ENCODE peak calls at places on chromosomes 1 and 21, in five cellular contexts. V is body of pancreas, Z is NB4, S is fibroblast of pulmonary artery, U is HCT116. M is an unnamed sample.

GRCh38 chr1:150813028-150813707 is 5.1 kb upstream of the CTSK start:
- DNase-seq in V (peak), Z (peak), S (peak), U (peak), M (peak)

GRCh38 chr1:43875327-43875726 is 58.3 kb upstream of the ARTN start:
- DNase-seq in V (no peak), Z (no peak), S (no peak), U (no peak), M (no peak)

GRCh38 chr1:67171574-67171955 is 5.3 kb downstream of the IL23R start:
- DNase-seq in V (no peak), Z (no peak), S (no peak), U (no peak), M (no peak)

GRCh38 chr1:62823556-62823955 is 39.6 kb downstream of the ATG4C start:
- DNase-seq in V (no peak), Z (no peak), S (no peak), U (no peak), M (no peak)

GRCh38 chr1:15465674-15466073 is 9.1 kb downstream of the CELA2A start:
- DNase-seq in V (no peak), Z (peak), S (no peak), U (no peak), M (no peak)

GRCh38 chr1:160131803-160132565 is 16.4 kb downstream of the ATP1A2 start:
- DNase-seq in V (no peak), Z (no peak), S (no peak), U (no peak), M (no peak)

GRCh38 chr21:37668462-37669239 is 247.6 kb downstream of the KCNJ6 start:
- DNase-seq in V (no peak), Z (no peak), S (no peak), U (no peak), M (no peak)

GRCh38 chr1:31581821-31582810 is 5.8 kb downstream of the TINAGL1 start:
- DNase-seq in V (no peak), Z (no peak), S (no peak), U (no peak), M (no peak)

GRCh38 chr1:151820940-151821339 is 10.7 kb downstream of the RORC start:
- DNase-seq in V (peak), Z (no peak), S (no peak), U (no peak), M (no peak)

GRCh38 chr1:116945996-116946395 is 36.3 kb downstream of the PTGFRN start:
- DNase-seq in V (no peak), Z (no peak), S (no peak), U (no peak), M (no peak)

GRCh38 chr1:153612755-153613331 is at the start of gene S100A16:
- DNase-seq in V (peak), Z (no peak), S (peak), U (peak), M (peak)

GRCh38 chr1:25780318-25781129 is 19.5 kb upstream of the SELENON start:
- DNase-seq in V (no peak), Z (no peak), S (no peak), U (no peak), M (no peak)

GRCh38 chr1:38006008-38006828 is 904 bp upstream of the FHL3 start:
- DNase-seq in V (no peak), Z (no peak), S (no peak), U (no peak), M (no peak)

GRCh38 chr1:28517649-28517999 is 11.8 kb downstream of the RCC1 start:
- DNase-seq in V (no peak), Z (no peak), S (no peak), U (no peak), M (no peak)

GRCh38 chr1:119083980-119084379 is 56.5 kb downstream of the WARS2 start:
- DNase-seq in V (no peak), Z (peak), S (no peak), U (no peak), M (no peak)

GRCh38 chr1:35112668-35113067 is 33.5 kb downstream of the ZMYM1 start:
- DNase-seq in V (no peak), Z (no peak), S (peak), U (no peak), M (no peak)

GRCh38 chr1:32702599-32703478 is at the start of gene SYNC:
- DNase-seq in V (no peak), Z (no peak), S (peak), U (no peak), M (peak)

GRCh38 chr1:32703479-32704291 is 1.1 kb upstream of the SYNC start:
- DNase-seq in V (no peak), Z (no peak), S (peak), U (no peak), M (no peak)

GRCh38 chr1:32701951-32702598 is 495 bp downstream of the SYNC start:
- DNase-seq in V (no peak), Z (no peak), S (no peak), U (no peak), M (no peak)

GRCh38 chr1:32706491-32706890 is 3.9 kb upstream of the SYNC start:
- DNase-seq in V (no peak), Z (no peak), S (no peak), U (no peak), M (no peak)

DNA sequence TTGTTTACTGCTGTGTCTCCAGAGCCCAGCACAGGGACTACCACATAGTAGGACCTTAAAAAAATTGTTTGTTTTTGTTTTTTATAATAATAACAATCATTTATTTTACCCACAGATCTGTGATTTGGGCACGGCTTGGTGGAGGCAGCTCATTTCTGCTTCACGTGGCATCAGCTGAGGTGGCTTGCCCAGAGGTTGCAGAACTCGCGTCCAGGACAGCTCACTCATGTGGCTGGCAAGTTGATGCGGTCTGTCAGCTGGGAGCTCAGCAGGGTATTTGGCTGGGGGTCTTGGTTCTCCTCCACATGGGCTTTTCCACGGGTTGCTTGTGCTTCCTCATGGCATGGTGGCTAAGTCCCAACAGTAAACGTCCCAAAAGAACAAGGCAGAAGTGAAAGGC is 2.9 kb upstream of the SYNC start:
- DNase-seq in V (no peak), Z (no peak), S (no peak), U (no peak), M (no peak)
- TF ChIP-seq CTCF in V (no peak), Z (no peak), S (no peak), U (no peak), M (no peak)

GRCh38 chr21:28944296-28944695 is 48.4 kb downstream of the LTN1 start:
- DNase-seq in V (no peak), Z (no peak), S (peak), U (no peak), M (no peak)
- TF ChIP-seq CTCF in V (no peak), Z (no peak), S (no peak), U (no peak), M (no peak)

DNA sequence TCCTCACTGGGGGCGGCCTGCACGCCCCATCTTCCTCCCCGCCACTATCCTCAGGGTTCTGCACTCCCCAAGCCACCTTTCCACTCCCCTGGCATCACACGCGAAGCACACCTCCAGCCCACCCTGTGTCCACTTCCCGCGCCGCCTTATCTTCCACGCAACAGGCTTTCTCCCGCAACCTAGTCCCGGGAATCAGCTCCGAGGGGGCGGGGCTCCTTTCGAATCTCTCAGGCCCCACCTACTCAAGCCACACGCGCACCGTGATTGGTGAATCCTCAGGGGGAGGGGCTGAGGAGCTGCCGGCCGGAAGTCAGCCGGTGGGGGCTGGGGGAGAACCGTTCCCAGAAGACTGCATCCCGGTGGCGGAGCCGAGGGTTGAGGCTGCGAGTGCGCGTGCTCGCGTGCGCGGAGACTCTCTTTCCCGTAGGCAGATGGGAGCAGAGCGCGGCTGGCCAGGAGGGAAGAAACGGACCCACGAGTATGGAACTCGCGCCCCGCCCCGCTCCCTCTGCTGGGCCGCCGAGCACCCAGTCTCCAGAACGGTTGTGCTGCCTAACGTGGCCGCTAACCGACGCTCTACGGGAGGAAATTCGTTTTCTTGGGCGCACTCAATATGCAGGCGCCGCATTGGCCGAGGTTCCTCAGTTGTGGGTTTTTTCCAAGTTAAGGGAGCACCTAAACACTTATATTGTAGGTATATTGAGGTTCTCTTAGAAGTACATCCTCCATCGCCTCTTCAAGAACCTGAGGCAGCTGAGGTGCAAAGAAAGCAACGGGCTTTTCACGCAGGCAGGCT is at the start of gene PSRC1:
- DNase-seq in V (peak), Z (peak), S (peak), U (peak), M (peak)
- TF ChIP-seq CTCF in V (peak), Z (no peak), S (peak), U (peak), M (no peak)

GRCh38 chr1:39670689-39671088 is 1.2 kb downstream of the NT5C1A start:
- DNase-seq in V (no peak), Z (no peak), S (no peak), U (no peak), M (no peak)

GRCh38 chr1:39666772-39667171 is 5.1 kb downstream of the NT5C1A start:
- DNase-seq in V (no peak), Z (no peak), S (no peak), U (no peak), M (no peak)

GRCh38 chr1:39671433-39671792 is 494 bp downstream of the NT5C1A start:
- DNase-seq in V (peak), Z (no peak), S (no peak), U (no peak), M (no peak)

GRCh38 chr1:39668111-39668510 is 3.8 kb downstream of the NT5C1A start:
- DNase-seq in V (no peak), Z (no peak), S (no peak), U (no peak), M (no peak)

GRCh38 chr1:39668894-39669293 is 3.0 kb downstream of the NT5C1A start:
- DNase-seq in V (no peak), Z (no peak), S (no peak), U (no peak), M (no peak)
- TF ChIP-seq CTCF in V (no peak), Z (no peak), S (no peak), U (no peak), M (no peak)